ENCODE peak calls at places on chromosomes 4 and X, in four cellular contexts. G is CD4-positive, alpha-beta T cell; W is left lung; V is foreskin fibroblast. Q is an unnamed sample.

GRCh38 chr4:184506527-184507121 is 32.3 kb upstream of the IRF2 start:
- DNase-seq in V (no peak), G (no peak), W (no peak), Q (peak; percentile 70)

GRCh38 chrX:150763810-150764209 is 70.6 kb downstream of the MTMR1 start:
- DNase-seq in W (no peak), V (no peak), G (no peak), Q (no peak)

GRCh38 chr4:90357117-90357710 is 230.0 kb downstream of the CCSER1 start:
- DNase-seq in W (no peak), G (no peak), V (peak; percentile 14), Q (no peak)

GRCh38 chr4:22071749-22072148 is 123.2 kb upstream of the KCNIP4 start:
- DNase-seq in W (no peak), V (peak; percentile 14), G (no peak), Q (peak; percentile 8)

GRCh38 chr4:53804719-53805118 is 213.4 kb upstream of the LNX1 start:
- DNase-seq in V (no peak), W (peak; percentile 39), G (no peak), Q (peak; percentile 59)

GRCh38 chr4:113057891-113058290 is 8.4 kb downstream of the ANK2 start:
- DNase-seq in W (no peak), G (no peak), V (peak; percentile 44), Q (no peak)

GRCh38 chr4:177699365-177700213 is 257.4 kb upstream of the AGA start:
- DNase-seq in W (no peak), V (no peak), G (no peak), Q (no peak)

GRCh38 chrX:149060921-149061320 is 444.2 kb downstream of the IDS start:
- DNase-seq in V (peak; percentile 19), W (no peak), G (no peak), Q (no peak)

GRCh38 chrX:118352566-118352965 is 6.7 kb downstream of the WDR44 start:
- DNase-seq in W (no peak), G (no peak), V (no peak), Q (no peak)

GRCh38 chrX:123764967-123765871 is 32.4 kb upstream of the THOC2 start:
- DNase-seq in V (peak; percentile 81), W (peak; percentile 92), G (peak; percentile 21), Q (peak; percentile 72)

GRCh38 chrX:77785400-77785745 is 643 bp downstream of the ATRX start:
- DNase-seq in G (no peak), W (no peak), V (no peak), Q (no peak)

GRCh38 chr4:138097912-138098600 is 144.1 kb downstream of the SLC7A11 start:
- DNase-seq in V (no peak), G (no peak), W (no peak), Q (no peak)

GRCh38 chr4:138161351-138161750 is 80.8 kb downstream of the SLC7A11 start:
- DNase-seq in G (no peak), V (no peak), W (no peak), Q (no peak)

GRCh38 chrX:22060451-22060940 is 28.4 kb downstream of the PHEX start:
- DNase-seq in G (no peak), V (no peak), W (no peak), Q (peak; percentile 72)

GRCh38 chr4:53119685-53120084 is 246.2 kb downstream of the SCFD2 start:
- DNase-seq in V (peak; percentile 56), G (no peak), W (no peak), Q (no peak)

GRCh38 chr4:2065106-2065930 is 6.2 kb downstream of the NAT8L start:
- DNase-seq in G (no peak), V (no peak), W (peak; percentile 54), Q (no peak)

GRCh38 chrX:118945921-118946320 is 28.5 kb upstream of the LONRF3 start:
- DNase-seq in W (no peak), V (no peak), G (no peak), Q (no peak)

GRCh38 chrX:10235851-10236250 is 79.1 kb downstream of the CLCN4 start:
- DNase-seq in V (peak; percentile 38), W (no peak), G (no peak), Q (no peak)

GRCh38 chr4:156347412-156348075 is 393.9 kb upstream of the CTSO start:
- DNase-seq in V (peak; percentile 71), G (no peak), W (no peak), Q (no peak)

GRCh38 chrX:39855748-39856129 is 242.0 kb downstream of the BCOR start:
- DNase-seq in W (no peak), V (no peak), G (peak; percentile 77), Q (peak; percentile 93)

GRCh38 chr4:19776021-19776459 is 475.7 kb upstream of the SLIT2 start:
- DNase-seq in G (no peak), V (peak; percentile 69), W (no peak), Q (no peak)

GRCh38 chrX:11460347-11460746 is 167.1 kb downstream of the AMELX start:
- DNase-seq in V (no peak), G (no peak), W (no peak), Q (no peak)

GRCh38 chrX:123884809-123885408 is 25.1 kb downstream of the XIAP start:
- DNase-seq in G (peak; percentile 8), V (no peak), W (no peak), Q (peak; percentile 36)

GRCh38 chr4:95548738-95549245 is at the start of gene UNC5C:
- DNase-seq in G (no peak), W (peak; percentile 74), V (peak; percentile 1), Q (no peak)

GRCh38 chr4:46993075-46994006 is at the start of gene GABRA4:
- DNase-seq in W (peak; percentile 70), G (no peak), V (no peak), Q (peak; percentile 4)

GRCh38 chrX:1807301-1807731 is 192.5 kb downstream of the ASMT start:
- DNase-seq in W (no peak), V (peak; percentile 16), G (no peak), Q (no peak)

GRCh38 chrX:67555578-67556203 is 11.9 kb downstream of the AR start:
- DNase-seq in G (no peak), W (no peak), V (no peak), Q (no peak)

GRCh38 chr4:148060264-148061138 is 328.6 kb downstream of the ARHGAP10 start:
- DNase-seq in V (no peak), W (no peak), G (peak; percentile 12), Q (peak; percentile 51)

GRCh38 chrX:72306085-72306801 is 529 bp upstream of the CITED1 start:
- DNase-seq in W (no peak), G (no peak), V (no peak), Q (no peak)

GRCh38 chr4:1776521-1777161 is 16.5 kb upstream of the FGFR3 start:
- DNase-seq in V (no peak), W (no peak), G (no peak), Q (no peak)

GRCh38 chr4:8192748-8193738 is 6.0 kb upstream of the SH3TC1 start:
- DNase-seq in G (peak; percentile 29), W (peak; percentile 50), V (peak; percentile 21), Q (peak; percentile 69)
- TF ChIP-seq CTCF in G (no peak), W (no peak), V (peak; percentile 12), Q (no peak)

DNA sequence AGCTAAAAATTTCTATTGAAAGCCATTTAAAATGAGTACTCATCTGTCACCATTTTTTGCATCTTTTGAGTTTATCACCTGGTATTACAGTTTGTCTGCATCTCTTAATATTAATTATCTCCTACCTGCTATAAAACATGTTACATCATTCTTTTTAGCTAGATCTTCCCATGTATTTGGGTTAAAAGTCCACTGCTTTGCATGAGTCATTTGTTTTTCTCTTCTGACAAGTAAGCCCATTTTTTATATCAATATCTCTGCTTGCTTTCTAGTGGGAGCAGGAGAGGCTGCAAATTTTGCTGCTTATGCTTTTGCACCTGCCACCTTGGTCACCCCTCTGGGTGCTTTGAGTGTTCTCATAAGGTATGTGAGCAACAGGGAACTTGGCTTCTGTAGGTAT is 16.1 kb downstream of the NIPAL1 start:
- DNase-seq in W (no peak), G (no peak), V (no peak), Q (no peak)
- TF ChIP-seq CTCF in W (no peak), G (no peak), V (no peak), Q (no peak)

GRCh38 chr4:76950846-76951321 is 1.3 kb downstream of the SEPTIN11 start:
- DNase-seq in V (no peak), W (peak; percentile 63), G (no peak), Q (peak; percentile 34)

GRCh38 chr4:76948441-76949292 is 885 bp upstream of the SEPTIN11 start:
- DNase-seq in V (peak; percentile 61), W (peak; percentile 90), G (peak; percentile 61), Q (peak; percentile 83)

GRCh38 chr4:76949293-76950051 is at the start of gene SEPTIN11:
- DNase-seq in V (peak; percentile 95), G (peak; percentile 80), W (peak; percentile 94), Q (peak; percentile 91)

GRCh38 chr4:76950052-76950845 is 697 bp downstream of the SEPTIN11 start:
- DNase-seq in V (peak; percentile 33), G (peak; percentile 30), W (peak; percentile 89), Q (peak; percentile 74)

DNA sequence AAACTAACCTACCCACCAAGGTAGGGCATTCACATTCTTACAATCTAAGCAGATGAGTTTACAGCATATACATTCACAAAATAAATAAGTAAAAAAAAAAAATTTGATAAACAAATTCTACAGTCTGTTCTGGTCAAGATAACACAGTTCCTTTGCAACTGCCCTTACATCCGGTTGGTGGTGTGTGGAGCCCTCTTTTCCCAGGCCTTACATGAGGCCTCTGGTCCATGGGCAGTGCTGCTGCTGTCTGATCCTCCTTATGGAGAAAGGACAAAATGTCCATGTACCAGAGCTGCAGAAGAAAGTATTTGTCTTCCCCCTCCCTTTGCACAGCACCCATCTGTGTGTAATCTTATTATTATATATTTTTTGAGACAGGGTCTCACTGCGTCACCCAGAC is 2.2 kb upstream of the SEPTIN11 start:
- DNase-seq in G (no peak), V (no peak), W (no peak), Q (no peak)
- TF ChIP-seq CTCF in G (no peak), V (no peak), W (no peak), Q (no peak)

GRCh38 chr4:157895205-157895604 is 277.6 kb downstream of the GASK1B start:
- DNase-seq in W (no peak), V (no peak), G (no peak), Q (no peak)
- TF ChIP-seq CTCF in W (no peak), V (no peak), G (no peak), Q (no peak)

GRCh38 chr4:48553720-48554119 is 63.7 kb downstream of the ZAR1 start:
- DNase-seq in V (no peak), G (no peak), W (no peak), Q (no peak)

GRCh38 chr4:48558026-48558425 is 68.0 kb downstream of the ZAR1 start:
- DNase-seq in G (no peak), V (no peak), W (no peak), Q (no peak)

GRCh38 chr4:48556268-48556667 is 66.2 kb downstream of the ZAR1 start:
- DNase-seq in V (no peak), G (no peak), W (no peak), Q (no peak)

GRCh38 chr4:48554606-48555005 is 64.6 kb downstream of the ZAR1 start:
- DNase-seq in W (no peak), G (no peak), V (no peak), Q (no peak)

GRCh38 chr4:48557478-48557877 is 67.4 kb downstream of the ZAR1 start:
- DNase-seq in V (no peak), W (no peak), G (no peak), Q (no peak)
- TF ChIP-seq CTCF in V (peak; percentile 25), W (no peak), G (no peak), Q (no peak)

DNA sequence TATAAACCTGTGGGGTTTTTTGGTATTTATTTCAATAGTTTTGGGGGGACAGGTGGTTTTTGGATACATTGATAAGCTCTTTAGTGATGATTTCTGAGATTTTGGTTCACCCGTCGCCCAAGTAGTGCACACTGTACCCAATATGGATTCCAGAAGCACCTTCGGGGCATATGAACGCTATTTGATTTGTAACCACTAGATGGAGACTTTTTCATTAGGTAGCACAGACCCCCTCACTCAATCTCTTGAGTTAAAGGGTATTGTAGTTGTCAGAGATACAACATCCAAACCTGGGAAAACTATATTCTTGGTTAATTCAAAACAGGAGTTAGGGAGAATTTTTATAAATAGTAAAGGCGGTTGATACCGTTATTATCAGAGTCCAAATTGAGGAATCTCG is 79.8 kb downstream of the SPANXN3 start:
- DNase-seq in G (no peak), W (no peak), V (no peak), Q (no peak)
- TF ChIP-seq CTCF in G (no peak), W (peak; percentile 8), V (no peak), Q (no peak)